ENCODE peak calls at places on chromosomes 12 and 14, in five cellular contexts. P is stimulated activated CD4-positive, alpha-beta T cell treated with anti-CD3 and anti-CD28 coated beads, TNF-alpha, amount 100 ng/mL, for 1 hour; Y is progenitor cell of endocrine pancreas; D is smooth muscle cell of the brain vasculature; V is H54. U is an unnamed sample.

GRCh38 chr14:21748869-21749303 is 75.3 kb upstream of the OR4E1 start:
- DNase-seq in V (peak; percentile 3), D (peak; percentile 2), Y (peak; percentile 19), P (peak; percentile 20), U (no peak)

GRCh38 chr14:95500772-95501401 is 15.6 kb downstream of the SYNE3 start:
- DNase-seq in P (no peak), Y (no peak), V (peak; percentile 67), D (no peak), U (no peak)

GRCh38 chr14:24317141-24317927 is 6.0 kb downstream of the LTB4R start:
- DNase-seq in D (no peak), V (peak; percentile 64), Y (no peak), P (no peak), U (no peak)

GRCh38 chr12:18750087-18750486 is 12.2 kb downstream of the CAPZA3 start:
- DNase-seq in V (no peak), Y (no peak), P (no peak), D (no peak), U (no peak)

GRCh38 chr12:124299628-124300388 is 4.9 kb downstream of the RFLNA start:
- DNase-seq in V (no peak), P (no peak), D (no peak), Y (no peak), U (no peak)

GRCh38 chr14:58455593-58456265 is 28.2 kb downstream of the KIAA0586 start:
- DNase-seq in D (no peak), P (no peak), V (no peak), Y (no peak), U (no peak)

GRCh38 chr14:26199599-26200370 is 398.0 kb downstream of the NOVA1 start:
- DNase-seq in Y (no peak), D (no peak), P (no peak), V (no peak), U (no peak)

GRCh38 chr12:25004447-25004846 is 55.5 kb upstream of the BCAT1 start:
- DNase-seq in D (no peak), V (no peak), Y (no peak), P (no peak), U (no peak)

GRCh38 chr12:38141861-38142260 is 174.7 kb upstream of the ALG10B start:
- DNase-seq in P (no peak), Y (no peak), V (no peak), D (no peak), U (no peak)

GRCh38 chr12:59940676-59941342 is 345.0 kb downstream of the SLC16A7 start:
- DNase-seq in D (no peak), Y (no peak), V (no peak), P (no peak), U (no peak)

GRCh38 chr14:87869619-87870583 is 123.1 kb downstream of the GALC start:
- DNase-seq in V (peak; percentile 8), P (no peak), D (no peak), Y (no peak), U (no peak)

GRCh38 chr12:14367097-14367661 is 1.7 kb downstream of the ATF7IP start:
- DNase-seq in D (no peak), Y (no peak), P (no peak), V (no peak), U (no peak)

GRCh38 chr12:68303850-68304249 is 28.3 kb downstream of the MDM1 start:
- DNase-seq in D (no peak), V (no peak), P (no peak), Y (no peak), U (no peak)

GRCh38 chr12:108722463-108722862 is 8.9 kb downstream of the CORO1C start:
- DNase-seq in D (no peak), V (no peak), Y (no peak), P (no peak), U (no peak)

GRCh38 chr12:114674201-114675047 is 9.6 kb downstream of the TBX3 start:
- DNase-seq in P (no peak), D (no peak), Y (no peak), V (no peak), U (no peak)

GRCh38 chr12:103547929-103548328 is 39.1 kb upstream of the STAB2 start:
- DNase-seq in V (no peak), P (no peak), Y (no peak), D (no peak), U (no peak)

GRCh38 chr12:68904351-68904982 is 28.5 kb downstream of the CPM start:
- DNase-seq in Y (no peak), D (no peak), P (no peak), V (no peak), U (no peak)

GRCh38 chr12:81627336-81628189 is 131.6 kb downstream of the PPFIA2 start:
- DNase-seq in D (peak; percentile 17), P (no peak), Y (no peak), V (peak; percentile 4), U (no peak)

GRCh38 chr12:20345866-20346265 is 22.5 kb upstream of the PDE3A start:
- DNase-seq in Y (no peak), V (no peak), D (no peak), P (no peak), U (no peak)

GRCh38 chr14:100381386-100382105 is 58.4 kb downstream of the SLC25A47 start:
- DNase-seq in D (no peak), Y (no peak), V (no peak), P (no peak), U (no peak)

U was measured in thoracic aorta.